ENCODE peak calls at places on chromosomes 6 and 20, in five cellular contexts. T, H, V, X and N are unnamed samples.

GRCh38 chr6:166173292-166173951 is 5.8 kb upstream of the TBXT start:
- DNase-seq in T (no peak), H (peak; percentile 40), V (no peak), X (peak; percentile 82), N (peak; percentile 88)

GRCh38 chr6:90663106-90663505 is 76.2 kb upstream of the MAP3K7 start:
- DNase-seq in T (no peak), H (no peak), V (no peak), X (no peak), N (no peak)

GRCh38 chr6:90492369-90492768 is 94.5 kb downstream of the MAP3K7 start:
- DNase-seq in T (no peak), H (no peak), V (no peak), X (no peak), N (no peak)

GRCh38 chr20:45502561-45502960 is 12.9 kb downstream of the SPINT3 start:
- DNase-seq in T (no peak), H (no peak), V (no peak), X (no peak), N (no peak)

GRCh38 chr20:32977281-32978008 is 26.8 kb downstream of the SUN5 start:
- DNase-seq in T (no peak), H (no peak), V (no peak), X (no peak), N (no peak)

GRCh38 chr6:149031545-149032317 is 284.9 kb downstream of the UST start:
- DNase-seq in T (peak; percentile 90), H (no peak), V (no peak), X (no peak), N (no peak)

GRCh38 chr6:47922391-47922790 is 140.6 kb downstream of the OPN5 start:
- DNase-seq in T (no peak), H (no peak), V (no peak), X (peak; percentile 32), N (peak; percentile 84)

GRCh38 chr20:12925214-12925755 is 83.5 kb upstream of the SPTLC3 start:
- DNase-seq in T (peak; percentile 80), H (peak; percentile 35), V (no peak), X (peak; percentile 66), N (peak; percentile 59)

GRCh38 chr20:38920851-38921250 is 5.4 kb upstream of the FAM83D start:
- DNase-seq in T (no peak), H (no peak), V (no peak), X (no peak), N (no peak)

GRCh38 chr6:93848011-93848620 is 428.8 kb upstream of the EPHA7 start:
- DNase-seq in T (no peak), H (no peak), V (no peak), X (no peak), N (no peak)

GRCh38 chr6:48883116-48883515 is 579.9 kb downstream of the MMUT start:
- DNase-seq in T (no peak), H (no peak), V (no peak), X (no peak), N (no peak)

GRCh38 chr6:71224011-71224410 is 64.6 kb upstream of the OGFRL1 start:
- DNase-seq in T (no peak), H (no peak), V (no peak), X (no peak), N (no peak)

GRCh38 chr6:7924867-7925266 is 14.3 kb upstream of the TXNDC5 start:
- DNase-seq in T (no peak), H (no peak), V (no peak), X (no peak), N (no peak)

GRCh38 chr20:35739294-35740163 is 2.5 kb downstream of the RBM39 start:
- DNase-seq in T (peak; percentile 32), H (no peak), V (no peak), X (no peak), N (no peak)

GRCh38 chr20:32052792-32053362 is 835 bp downstream of the HCK start:
- DNase-seq in T (no peak), H (peak; percentile 49), V (peak; percentile 88), X (peak; percentile 77), N (no peak)

GRCh38 chr6:131182991-131183425 is 47.7 kb downstream of the AKAP7 start:
- DNase-seq in T (peak; percentile 47), H (no peak), V (no peak), X (peak; percentile 49), N (no peak)

GRCh38 chr20:64010711-64011237 is 25.2 kb upstream of the C20orf204 start:
- DNase-seq in T (no peak), H (no peak), V (no peak), X (no peak), N (no peak)

GRCh38 chr6:21601932-21602390 is 8.4 kb downstream of the SOX4 start:
- DNase-seq in T (no peak), H (no peak), V (peak; percentile 19), X (peak; percentile 74), N (no peak)

GRCh38 chr6:113313841-113314240 is 543.3 kb upstream of the MARCKS start:
- DNase-seq in T (no peak), H (no peak), V (no peak), X (no peak), N (no peak)

GRCh38 chr6:14148471-14148870 is 30.9 kb downstream of the CD83 start:
- DNase-seq in T (no peak), H (no peak), V (no peak), X (no peak), N (no peak)

GRCh38 chr6:27870486-27870885 is 41.7 kb downstream of the OR2B2 start:
- DNase-seq in T (no peak), H (no peak), V (no peak), X (no peak), N (no peak)

GRCh38 chr6:27867941-27868705 is 44.1 kb downstream of the OR2B2 start:
- DNase-seq in T (no peak), H (no peak), V (no peak), X (no peak), N (no peak)

GRCh38 chr6:27872634-27873028 is 39.6 kb downstream of the OR2B2 start:
- DNase-seq in T (no peak), H (no peak), V (no peak), X (no peak), N (no peak)

GRCh38 chr6:27871919-27872633 is 40.1 kb downstream of the OR2B2 start:
- DNase-seq in T (peak; percentile 96), H (peak; percentile 85), V (peak; percentile 74), X (peak; percentile 79), N (peak; percentile 77)

GRCh38 chr6:27873101-27874030 is 38.8 kb downstream of the OR2B2 start:
- DNase-seq in T (peak; percentile 74), H (peak; percentile 68), V (peak; percentile 78), X (peak; percentile 68), N (peak; percentile 32)
- H3K4me1 ChIP-seq in T (peaks cover 14% of the 10 kb centered on the region), H (peaks cover 20% of the 10 kb centered on the region), V (no peaks in the 10 kb centered on the region), X (peaks cover under 1% of the 10 kb centered on the region), N (peaks cover 3% of the 10 kb centered on the region)

GRCh38 chr6:34654061-34654460 is 42.5 kb downstream of the ILRUN start:
- DNase-seq in T (no peak), H (no peak), V (no peak), X (no peak), N (no peak)

GRCh38 chr6:34658605-34659218 is 37.9 kb downstream of the ILRUN start:
- DNase-seq in T (no peak), H (peak; percentile 62), V (no peak), X (no peak), N (no peak)

GRCh38 chr6:34657037-34657306 is 39.6 kb downstream of the ILRUN start:
- DNase-seq in T (no peak), H (no peak), V (no peak), X (no peak), N (no peak)

GRCh38 chr6:34657307-34657978 is 39.1 kb downstream of the ILRUN start:
- DNase-seq in T (peak; percentile 55), H (peak; percentile 61), V (no peak), X (no peak), N (peak; percentile 59)

DNA sequence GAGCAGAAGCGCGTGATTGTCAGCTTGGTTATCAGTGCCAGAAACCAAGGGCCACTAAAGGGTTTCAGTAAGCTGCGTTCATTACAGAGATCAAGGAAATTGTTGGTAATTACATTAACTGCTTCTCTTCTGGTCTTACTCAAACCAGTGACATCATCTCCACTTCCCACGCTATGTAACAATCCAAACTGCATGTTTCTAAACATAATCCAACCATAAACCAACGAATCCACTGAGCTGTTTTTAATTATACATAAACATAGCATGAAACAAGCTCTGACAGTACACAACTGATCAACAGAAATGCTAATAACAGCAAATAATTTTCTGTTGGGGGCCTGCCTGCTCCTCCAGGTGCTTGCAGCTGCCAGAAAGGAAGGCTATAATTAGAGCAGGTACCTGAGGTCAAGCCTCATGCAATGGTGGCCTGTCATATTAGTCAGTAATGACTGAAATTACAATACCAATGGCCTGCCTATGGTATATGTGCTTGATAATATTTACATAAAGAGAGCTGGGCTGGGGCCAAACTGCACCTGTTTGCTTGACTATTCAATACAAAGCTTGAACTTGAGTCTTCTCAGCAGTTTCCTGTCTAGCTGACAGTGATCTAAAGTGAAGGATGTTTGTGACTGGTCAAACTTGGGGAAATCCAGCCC is 40.1 kb downstream of the ILRUN start:
- DNase-seq in T (no peak), H (peak; percentile 78), V (no peak), X (no peak), N (no peak)
- H3K4me1 ChIP-seq in T (peaks cover 30% of the 10 kb centered on the region), H (peaks cover 34% of the 10 kb centered on the region), V (peaks cover 28% of the 10 kb centered on the region), X (peaks cover 8% of the 10 kb centered on the region), N (peaks cover 38% of the 10 kb centered on the region)

GRCh38 chr6:52588087-52588709 is 11.3 kb upstream of the TRAM2 start:
- DNase-seq in T (no peak), H (no peak), V (no peak), X (no peak), N (peak; percentile 38)

GRCh38 chr6:52590634-52590985 is 13.8 kb upstream of the TRAM2 start:
- DNase-seq in T (peak; percentile 85), H (no peak), V (no peak), X (no peak), N (no peak)

GRCh38 chr6:52591832-52592231 is 15.0 kb upstream of the TRAM2 start:
- DNase-seq in T (no peak), H (no peak), V (no peak), X (no peak), N (peak; percentile 34)

GRCh38 chr6:52587001-52587400 is 10.1 kb upstream of the TRAM2 start:
- DNase-seq in T (no peak), H (no peak), V (no peak), X (no peak), N (no peak)

GRCh38 chr6:52588710-52589091 is 11.8 kb upstream of the TRAM2 start:
- DNase-seq in T (no peak), H (no peak), V (no peak), X (no peak), N (peak; percentile 57)
- H3K4me1 ChIP-seq in T (peaks cover 29% of the 10 kb centered on the region), H (no peaks in the 10 kb centered on the region), V (peaks cover 4% of the 10 kb centered on the region), X (no peaks in the 10 kb centered on the region), N (peaks cover 48% of the 10 kb centered on the region)

DNA sequence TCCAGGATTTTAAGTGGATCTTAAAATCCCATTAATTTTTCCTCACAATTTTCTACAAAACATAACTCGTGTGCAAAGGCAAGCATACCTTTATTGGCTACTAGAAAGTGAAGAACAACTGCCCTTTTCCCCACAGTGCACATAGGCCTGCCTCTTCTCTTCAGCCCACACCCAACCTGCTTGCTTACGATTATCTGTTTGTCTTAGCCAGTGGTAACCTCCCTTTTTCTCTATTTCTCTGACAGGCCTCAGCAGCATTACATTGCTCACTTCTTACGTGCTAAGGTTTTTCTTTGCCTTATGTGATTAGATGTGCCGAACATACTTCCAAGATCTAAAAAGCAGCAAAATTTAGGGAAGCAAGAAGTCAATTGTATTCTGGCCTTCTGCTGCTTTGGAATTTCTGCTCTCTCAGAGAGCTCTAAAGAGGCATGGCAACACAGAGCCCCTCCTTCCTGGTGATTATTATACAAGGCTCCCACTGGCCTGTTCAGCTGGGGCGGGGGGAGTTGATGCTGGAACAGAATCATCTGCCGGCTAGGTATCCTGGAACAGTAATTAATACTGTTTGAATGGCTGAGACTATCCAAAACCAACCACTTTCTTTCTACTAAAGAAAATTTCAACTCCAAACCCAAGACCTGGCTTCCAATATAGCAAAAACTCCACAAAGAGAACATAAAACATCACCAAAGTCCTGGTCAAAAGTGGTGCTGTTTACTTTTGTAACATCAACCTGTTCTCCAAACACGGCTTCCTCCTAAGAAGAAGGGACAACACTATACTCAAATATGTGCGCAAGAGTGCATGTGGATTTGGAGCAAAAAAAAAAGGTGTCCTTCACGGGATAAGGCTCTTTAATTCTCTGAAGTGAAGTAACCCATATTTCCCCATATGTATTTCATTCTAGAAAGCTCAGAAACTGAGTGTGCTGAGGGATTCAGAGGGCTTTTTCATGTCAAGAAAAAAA is 6.8 kb downstream of the B4GALT5 start:
- DNase-seq in T (no peak), H (no peak), V (no peak), X (no peak), N (no peak)
- H3K4me1 ChIP-seq in T (peaks cover 2% of the 10 kb centered on the region), H (peaks cover 62% of the 10 kb centered on the region), V (peaks cover 23% of the 10 kb centered on the region), X (peaks cover 8% of the 10 kb centered on the region), N (peaks cover 8% of the 10 kb centered on the region)